ENCODE peak calls at places on chromosome 17, in ten cellular contexts. One of them, this sample, is unnamed.

GRCh38 chr17:77631307-77631706 is 327.2 kb upstream of the TNRC6C start:
- DNase-seq in body of pancreas: no peak
- DNase-seq in PC-9: no peak
- DNase-seq in CD4-positive, alpha-beta T cell: no peak
- DNase-seq in lung: no peak
- DNase-seq in B cell: no peak
- DNase-seq in cardiac muscle cell: no peak
- DNase-seq in GM12865: no peak
- DNase-seq in kidney: no peak
- DNase-seq in K562: no peak
- DNase-seq in this sample: no peak

GRCh38 chr17:7262192-7263070 is at the start of gene CLDN7:
- DNase-seq in body of pancreas: peak
- DNase-seq in PC-9: peak
- DNase-seq in CD4-positive, alpha-beta T cell: no peak
- DNase-seq in lung: peak
- DNase-seq in B cell: peak
- DNase-seq in cardiac muscle cell: no peak
- DNase-seq in GM12865: no peak
- DNase-seq in kidney: peak
- DNase-seq in K562: peak
- DNase-seq in this sample: no peak

GRCh38 chr17:3956558-3956957 is 7.7 kb downstream of the ATP2A3 start:
- DNase-seq in body of pancreas: no peak
- DNase-seq in PC-9: no peak
- DNase-seq in CD4-positive, alpha-beta T cell: no peak
- DNase-seq in lung: no peak
- DNase-seq in B cell: peak
- DNase-seq in cardiac muscle cell: no peak
- DNase-seq in GM12865: no peak
- DNase-seq in kidney: no peak
- DNase-seq in K562: no peak
- DNase-seq in this sample: no peak

GRCh38 chr17:73278465-73279453 is 17.1 kb upstream of the CPSF4L start:
- DNase-seq in body of pancreas: peak
- DNase-seq in PC-9: no peak
- DNase-seq in CD4-positive, alpha-beta T cell: no peak
- DNase-seq in lung: no peak
- DNase-seq in B cell: no peak
- DNase-seq in cardiac muscle cell: peak
- DNase-seq in GM12865: no peak
- DNase-seq in kidney: no peak
- DNase-seq in K562: no peak
- DNase-seq in this sample: no peak

GRCh38 chr17:81090361-81091133 is 55.6 kb downstream of the BAIAP2 start:
- DNase-seq in body of pancreas: no peak
- DNase-seq in PC-9: no peak
- DNase-seq in CD4-positive, alpha-beta T cell: peak
- DNase-seq in lung: peak
- DNase-seq in B cell: no peak
- DNase-seq in cardiac muscle cell: no peak
- DNase-seq in GM12865: peak
- DNase-seq in kidney: no peak
- DNase-seq in K562: peak
- DNase-seq in this sample: no peak

GRCh38 chr17:66076546-66077190 is 115.3 kb downstream of the CEP112 start:
- DNase-seq in body of pancreas: no peak
- DNase-seq in PC-9: no peak
- DNase-seq in CD4-positive, alpha-beta T cell: no peak
- DNase-seq in lung: no peak
- DNase-seq in B cell: no peak
- DNase-seq in cardiac muscle cell: no peak
- DNase-seq in GM12865: peak
- DNase-seq in kidney: no peak
- DNase-seq in K562: no peak
- DNase-seq in this sample: no peak

GRCh38 chr17:77296769-77297409 is 156.1 kb downstream of the SEC14L1 start:
- DNase-seq in body of pancreas: no peak
- DNase-seq in PC-9: no peak
- DNase-seq in CD4-positive, alpha-beta T cell: no peak
- DNase-seq in lung: no peak
- DNase-seq in B cell: no peak
- DNase-seq in cardiac muscle cell: no peak
- DNase-seq in GM12865: no peak
- DNase-seq in kidney: no peak
- DNase-seq in K562: no peak
- DNase-seq in this sample: no peak

GRCh38 chr17:42050360-42051012 is at the start of gene C17orf113:
- DNase-seq in body of pancreas: peak
- DNase-seq in PC-9: peak
- DNase-seq in CD4-positive, alpha-beta T cell: peak
- DNase-seq in lung: peak
- DNase-seq in B cell: peak
- DNase-seq in cardiac muscle cell: peak
- DNase-seq in GM12865: peak
- DNase-seq in kidney: peak
- DNase-seq in K562: peak
- DNase-seq in this sample: peak

GRCh38 chr17:44940768-44941167 is 6.8 kb downstream of the KIF18B start:
- DNase-seq in body of pancreas: no peak
- DNase-seq in PC-9: no peak
- DNase-seq in CD4-positive, alpha-beta T cell: no peak
- DNase-seq in lung: no peak
- DNase-seq in B cell: no peak
- DNase-seq in cardiac muscle cell: no peak
- DNase-seq in GM12865: no peak
- DNase-seq in kidney: no peak
- DNase-seq in K562: no peak
- DNase-seq in this sample: no peak

GRCh38 chr17:44942456-44942855 is 5.1 kb downstream of the KIF18B start:
- DNase-seq in body of pancreas: no peak
- DNase-seq in PC-9: no peak
- DNase-seq in CD4-positive, alpha-beta T cell: no peak
- DNase-seq in lung: no peak
- DNase-seq in B cell: no peak
- DNase-seq in cardiac muscle cell: no peak
- DNase-seq in GM12865: no peak
- DNase-seq in kidney: peak
- DNase-seq in K562: no peak
- DNase-seq in this sample: no peak

GRCh38 chr17:44947461-44948314 is at the start of gene KIF18B:
- DNase-seq in body of pancreas: peak
- DNase-seq in PC-9: peak
- DNase-seq in CD4-positive, alpha-beta T cell: peak
- DNase-seq in lung: peak
- DNase-seq in B cell: peak
- DNase-seq in cardiac muscle cell: peak
- DNase-seq in GM12865: peak
- DNase-seq in kidney: peak
- DNase-seq in K562: peak
- DNase-seq in this sample: peak

GRCh38 chr17:44940321-44940720 is 7.3 kb downstream of the KIF18B start:
- DNase-seq in body of pancreas: peak
- DNase-seq in PC-9: peak
- DNase-seq in CD4-positive, alpha-beta T cell: no peak
- DNase-seq in lung: no peak
- DNase-seq in B cell: no peak
- DNase-seq in cardiac muscle cell: peak
- DNase-seq in GM12865: no peak
- DNase-seq in kidney: no peak
- DNase-seq in K562: no peak
- DNase-seq in this sample: no peak

GRCh38 chr17:44941712-44942331 is 5.8 kb downstream of the KIF18B start:
- DNase-seq in body of pancreas: no peak
- DNase-seq in PC-9: no peak
- DNase-seq in CD4-positive, alpha-beta T cell: no peak
- DNase-seq in lung: no peak
- DNase-seq in B cell: no peak
- DNase-seq in cardiac muscle cell: no peak
- DNase-seq in GM12865: no peak
- DNase-seq in kidney: peak
- DNase-seq in K562: no peak
- DNase-seq in this sample: no peak
- TF ChIP-seq CTCF in body of pancreas: no peak
- TF ChIP-seq CTCF in PC-9: no peak
- TF ChIP-seq CTCF in CD4-positive, alpha-beta T cell: no peak
- TF ChIP-seq CTCF in lung: no peak
- TF ChIP-seq CTCF in B cell: no peak
- TF ChIP-seq CTCF in cardiac muscle cell: no peak
- TF ChIP-seq CTCF in GM12865: no peak
- TF ChIP-seq CTCF in kidney: no peak
- TF ChIP-seq CTCF in K562: no peak
- TF ChIP-seq CTCF in this sample: no peak

DNA sequence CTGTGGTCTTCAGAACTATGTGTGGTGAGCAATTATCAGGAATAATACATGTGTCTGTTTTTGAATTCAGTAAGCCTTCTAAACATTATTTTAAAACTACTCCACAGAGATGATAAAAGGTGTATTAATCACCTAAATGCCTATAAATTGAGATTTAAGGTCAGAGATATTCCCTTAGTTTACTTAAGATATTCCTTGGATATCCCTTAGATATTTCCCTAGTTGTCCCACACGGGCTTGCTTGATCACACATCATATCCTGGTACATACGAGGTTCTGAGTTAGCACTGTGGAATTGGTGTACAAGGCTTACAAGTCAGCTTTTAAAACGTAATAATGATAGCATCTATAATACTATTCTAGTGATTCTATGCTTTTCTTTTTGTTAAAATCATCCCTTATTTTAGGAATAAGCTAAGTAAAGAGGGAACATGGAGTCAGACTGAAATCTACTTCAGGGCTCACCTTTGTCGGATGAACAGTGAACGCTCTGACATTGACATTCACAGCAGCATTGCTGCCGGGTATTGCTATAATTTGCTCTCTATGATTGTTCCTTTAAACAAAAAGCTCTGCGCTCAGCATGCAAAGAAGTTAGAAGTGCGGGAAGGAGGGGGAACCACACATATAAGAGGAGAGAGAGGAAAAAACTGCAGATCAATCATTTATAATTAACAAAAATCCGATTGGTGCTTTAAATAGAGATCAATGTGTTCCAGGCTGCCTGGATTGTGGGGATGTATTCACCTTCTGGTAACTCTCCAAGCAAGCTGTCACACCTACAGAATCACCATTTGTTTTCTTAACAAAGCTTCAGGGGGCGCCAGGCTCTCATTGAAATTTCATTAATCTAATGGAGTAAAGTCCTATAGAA is 136.5 kb downstream of the SKAP1 start:
- DNase-seq in body of pancreas: no peak
- DNase-seq in PC-9: no peak
- DNase-seq in CD4-positive, alpha-beta T cell: no peak
- DNase-seq in lung: no peak
- DNase-seq in B cell: no peak
- DNase-seq in cardiac muscle cell: peak
- DNase-seq in GM12865: no peak
- DNase-seq in kidney: no peak
- DNase-seq in K562: no peak
- DNase-seq in this sample: no peak
- TF ChIP-seq CTCF in body of pancreas: no peak
- TF ChIP-seq CTCF in PC-9: no peak
- TF ChIP-seq CTCF in CD4-positive, alpha-beta T cell: no peak
- TF ChIP-seq CTCF in lung: no peak
- TF ChIP-seq CTCF in B cell: no peak
- TF ChIP-seq CTCF in cardiac muscle cell: no peak
- TF ChIP-seq CTCF in GM12865: no peak
- TF ChIP-seq CTCF in kidney: no peak
- TF ChIP-seq CTCF in K562: peak
- TF ChIP-seq CTCF in this sample: no peak

GRCh38 chr17:40407460-40407859 is 10.2 kb downstream of the TOP2A start:
- DNase-seq in body of pancreas: no peak
- DNase-seq in PC-9: no peak
- DNase-seq in CD4-positive, alpha-beta T cell: no peak
- DNase-seq in lung: no peak
- DNase-seq in B cell: no peak
- DNase-seq in cardiac muscle cell: no peak
- DNase-seq in GM12865: no peak
- DNase-seq in kidney: no peak
- DNase-seq in K562: no peak
- DNase-seq in this sample: no peak

GRCh38 chr17:40399185-40399584 is 18.5 kb downstream of the TOP2A start:
- DNase-seq in body of pancreas: no peak
- DNase-seq in PC-9: peak
- DNase-seq in CD4-positive, alpha-beta T cell: no peak
- DNase-seq in lung: no peak
- DNase-seq in B cell: peak
- DNase-seq in cardiac muscle cell: peak
- DNase-seq in GM12865: peak
- DNase-seq in kidney: no peak
- DNase-seq in K562: peak
- DNase-seq in this sample: peak

GRCh38 chr17:40404003-40404402 is 13.7 kb downstream of the TOP2A start:
- DNase-seq in body of pancreas: no peak
- DNase-seq in PC-9: no peak
- DNase-seq in CD4-positive, alpha-beta T cell: no peak
- DNase-seq in lung: no peak
- DNase-seq in B cell: no peak
- DNase-seq in cardiac muscle cell: no peak
- DNase-seq in GM12865: no peak
- DNase-seq in kidney: no peak
- DNase-seq in K562: no peak
- DNase-seq in this sample: no peak

GRCh38 chr17:40402668-40403067 is 15.0 kb downstream of the TOP2A start:
- DNase-seq in body of pancreas: no peak
- DNase-seq in PC-9: no peak
- DNase-seq in CD4-positive, alpha-beta T cell: no peak
- DNase-seq in lung: no peak
- DNase-seq in B cell: no peak
- DNase-seq in cardiac muscle cell: no peak
- DNase-seq in GM12865: no peak
- DNase-seq in kidney: no peak
- DNase-seq in K562: no peak
- DNase-seq in this sample: no peak
- TF ChIP-seq CTCF in body of pancreas: no peak
- TF ChIP-seq CTCF in PC-9: no peak
- TF ChIP-seq CTCF in CD4-positive, alpha-beta T cell: no peak
- TF ChIP-seq CTCF in lung: no peak
- TF ChIP-seq CTCF in B cell: peak
- TF ChIP-seq CTCF in cardiac muscle cell: no peak
- TF ChIP-seq CTCF in GM12865: no peak
- TF ChIP-seq CTCF in kidney: no peak
- TF ChIP-seq CTCF in K562: no peak
- TF ChIP-seq CTCF in this sample: no peak

GRCh38 chr17:33290156-33290697 is 2.9 kb downstream of the ASIC2 start:
- DNase-seq in body of pancreas: no peak
- DNase-seq in PC-9: no peak
- DNase-seq in CD4-positive, alpha-beta T cell: no peak
- DNase-seq in lung: no peak
- DNase-seq in B cell: no peak
- DNase-seq in cardiac muscle cell: no peak
- DNase-seq in GM12865: no peak
- DNase-seq in kidney: no peak
- DNase-seq in K562: no peak
- DNase-seq in this sample: no peak

GRCh38 chr17:33292981-33293867 is at the start of gene ASIC2:
- DNase-seq in body of pancreas: no peak
- DNase-seq in PC-9: no peak
- DNase-seq in CD4-positive, alpha-beta T cell: no peak
- DNase-seq in lung: no peak
- DNase-seq in B cell: no peak
- DNase-seq in cardiac muscle cell: peak
- DNase-seq in GM12865: no peak
- DNase-seq in kidney: peak
- DNase-seq in K562: peak
- DNase-seq in this sample: no peak

GRCh38 chr17:33291248-33292183 is 1.6 kb downstream of the ASIC2 start:
- DNase-seq in body of pancreas: peak
- DNase-seq in PC-9: no peak
- DNase-seq in CD4-positive, alpha-beta T cell: no peak
- DNase-seq in lung: no peak
- DNase-seq in B cell: no peak
- DNase-seq in cardiac muscle cell: peak
- DNase-seq in GM12865: no peak
- DNase-seq in kidney: peak
- DNase-seq in K562: peak
- DNase-seq in this sample: no peak

GRCh38 chr17:33294994-33295393 is 1.9 kb upstream of the ASIC2 start:
- DNase-seq in body of pancreas: no peak
- DNase-seq in PC-9: no peak
- DNase-seq in CD4-positive, alpha-beta T cell: no peak
- DNase-seq in lung: no peak
- DNase-seq in B cell: no peak
- DNase-seq in cardiac muscle cell: no peak
- DNase-seq in GM12865: no peak
- DNase-seq in kidney: no peak
- DNase-seq in K562: no peak
- DNase-seq in this sample: no peak

DNA sequence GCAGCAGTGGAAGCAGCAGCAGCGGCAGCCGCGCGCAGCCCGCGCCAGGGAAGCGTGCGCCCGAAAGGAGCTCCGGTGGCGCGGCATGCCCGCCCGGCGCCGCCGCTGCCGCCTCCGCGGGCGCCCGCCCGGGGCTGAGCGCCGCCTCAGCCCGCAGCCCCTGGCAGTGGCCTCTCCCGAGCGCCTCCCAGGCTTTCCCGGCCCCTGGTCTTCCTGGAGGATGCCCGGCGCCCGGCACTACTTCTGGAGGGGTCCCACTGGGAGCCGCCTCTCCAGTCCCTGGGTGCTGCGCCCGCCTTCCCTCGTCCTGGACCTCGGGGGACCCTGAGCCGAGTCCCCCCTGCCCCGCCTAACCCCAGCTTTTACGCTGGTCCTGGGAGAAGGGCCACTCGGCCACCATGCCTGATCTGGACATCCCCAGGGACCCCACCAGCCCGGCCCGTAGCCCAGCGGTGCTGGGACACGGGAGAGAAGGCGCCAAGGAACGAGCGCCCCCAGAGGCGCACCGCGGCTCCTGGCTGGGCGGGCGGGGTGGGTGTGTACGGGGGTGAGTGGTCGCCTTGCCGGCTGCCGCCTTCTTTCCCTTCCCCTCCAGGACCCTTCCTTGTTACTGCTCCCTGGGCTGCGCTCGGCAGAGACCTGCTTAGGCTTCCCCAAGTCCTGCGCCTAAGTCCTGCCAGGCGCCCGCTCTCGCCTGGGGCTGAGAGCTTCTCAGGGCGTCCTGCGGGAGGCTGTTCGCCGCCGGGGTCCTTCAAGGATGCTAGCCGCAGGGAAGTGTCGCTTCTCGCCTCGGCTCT is 713 bp downstream of the ASIC2 start:
- DNase-seq in body of pancreas: no peak
- DNase-seq in PC-9: no peak
- DNase-seq in CD4-positive, alpha-beta T cell: no peak
- DNase-seq in lung: no peak
- DNase-seq in B cell: no peak
- DNase-seq in cardiac muscle cell: peak
- DNase-seq in GM12865: no peak
- DNase-seq in kidney: peak
- DNase-seq in K562: peak
- DNase-seq in this sample: peak
- TF ChIP-seq CTCF in body of pancreas: no peak
- TF ChIP-seq CTCF in PC-9: no peak
- TF ChIP-seq CTCF in CD4-positive, alpha-beta T cell: no peak
- TF ChIP-seq CTCF in lung: no peak
- TF ChIP-seq CTCF in B cell: no peak
- TF ChIP-seq CTCF in cardiac muscle cell: no peak
- TF ChIP-seq CTCF in GM12865: peak
- TF ChIP-seq CTCF in kidney: no peak
- TF ChIP-seq CTCF in K562: no peak
- TF ChIP-seq CTCF in this sample: no peak

This sample was measured in GM10248.